ENCODE peak calls at places on chromosomes 1 and 21, in four cellular contexts. T, O, G and B are unnamed samples.

GRCh38 chr1:159908255-159908905 is 8.4 kb upstream of the CFAP45 start:
- DNase-seq in T (no peak), O (no peak), G (no peak), B (no peak)

GRCh38 chr1:211925016-211925415 is 94.5 kb upstream of the LPGAT1 start:
- DNase-seq in T (no peak), O (no peak), G (peak), B (peak)

GRCh38 chr1:34425785-34426184 is 249.1 kb downstream of the C1orf94 start:
- DNase-seq in T (no peak), O (no peak), G (no peak), B (no peak)

GRCh38 chr1:156900019-156900718 is 6.7 kb downstream of the PEAR1 start:
- DNase-seq in T (no peak), O (no peak), G (peak), B (no peak)

GRCh38 chr1:83816836-83817235 is 182.1 kb downstream of the TTLL7 start:
- DNase-seq in T (no peak), O (no peak), G (no peak), B (no peak)

GRCh38 chr1:208202333-208202987 is 41.7 kb downstream of the PLXNA2 start:
- DNase-seq in T (no peak), O (no peak), G (no peak), B (no peak)

GRCh38 chr1:107766533-107766932 is 198.4 kb downstream of the VAV3 start:
- DNase-seq in T (no peak), O (no peak), G (no peak), B (no peak)

GRCh38 chr1:64072089-64072835 is 131.2 kb upstream of the UBE2U start:
- DNase-seq in T (no peak), O (no peak), G (no peak), B (no peak)

GRCh38 chr21:24693779-24694178 is 913.5 kb downstream of the MRPL39 start:
- DNase-seq in T (no peak), O (no peak), G (no peak), B (no peak)

GRCh38 chr1:44810101-44810761 is 1.9 kb downstream of the BTBD19 start:
- DNase-seq in T (no peak), O (no peak), G (no peak), B (no peak)
- TF ChIP-seq FOXJ3 in T (no peak), O (no peak), G (no peak), B (no peak)

GRCh38 chr1:56301791-56302190 is 277.6 kb downstream of the PLPP3 start:
- DNase-seq in T (no peak), O (no peak), G (no peak), B (no peak)
- TF ChIP-seq FOXJ3 in T (no peak), O (no peak), G (no peak), B (no peak)

GRCh38 chr1:89790592-89790991 is 30.2 kb upstream of the LRRC8D start:
- DNase-seq in T (no peak), O (no peak), G (no peak), B (no peak)

GRCh38 chr1:89781494-89782126 is 39.2 kb upstream of the LRRC8D start:
- DNase-seq in T (no peak), O (no peak), G (no peak), B (no peak)

GRCh38 chr1:89791064-89791721 is 29.6 kb upstream of the LRRC8D start:
- DNase-seq in T (no peak), O (no peak), G (no peak), B (no peak)

GRCh38 chr1:89780721-89781120 is 40.1 kb upstream of the LRRC8D start:
- DNase-seq in T (peak), O (peak), G (peak), B (no peak)

GRCh38 chr1:89786628-89787214 is 34.1 kb upstream of the LRRC8D start:
- DNase-seq in T (no peak), O (no peak), G (peak), B (no peak)
- TF ChIP-seq FOXJ3 in T (no peak), O (no peak), G (no peak), B (no peak)

DNA sequence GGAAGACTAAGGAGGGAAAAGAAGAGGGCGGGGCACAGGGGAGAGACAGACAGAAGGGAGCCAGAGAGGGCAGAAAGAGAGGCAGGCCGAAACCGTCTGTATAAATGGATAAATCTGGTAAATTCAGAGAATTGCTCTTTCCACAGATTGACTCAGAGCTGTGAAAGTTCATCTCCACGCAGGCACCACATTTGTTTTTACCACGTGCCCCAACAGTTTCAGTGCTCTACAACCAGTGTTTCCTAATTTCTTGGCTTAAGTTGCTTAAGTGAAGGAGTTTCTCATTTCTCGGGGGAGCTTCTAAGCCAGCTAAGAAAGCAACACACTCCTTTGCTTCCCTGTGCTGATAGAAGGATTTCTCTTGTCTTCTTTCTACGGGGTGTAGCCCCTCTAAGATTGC is 87.1 kb downstream of the ENAH start:
- DNase-seq in T (no peak), O (no peak), G (no peak), B (no peak)
- TF ChIP-seq FOXJ3 in T (no peak), O (no peak), G (no peak), B (no peak)

DNA sequence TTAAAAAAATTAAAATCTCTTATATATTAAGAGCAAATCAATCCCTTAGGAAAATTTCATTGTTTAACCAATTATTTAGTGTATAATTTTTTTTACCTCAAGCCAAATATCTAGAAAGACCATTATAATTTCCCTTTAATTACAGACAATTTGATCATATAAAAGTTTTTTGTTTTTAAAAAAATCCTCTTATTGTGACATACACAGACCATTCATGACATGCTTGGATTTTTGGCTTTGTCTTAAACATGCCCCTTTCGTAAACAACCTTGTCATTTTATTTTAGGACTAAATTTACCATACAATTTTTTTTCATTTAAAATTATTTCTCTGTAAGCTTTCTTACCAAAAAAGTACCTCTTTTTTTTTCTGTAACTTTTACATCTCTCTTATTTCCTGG is 14.2 kb upstream of the CYP4B1 start:
- DNase-seq in T (no peak), O (no peak), G (no peak), B (no peak)
- TF ChIP-seq FOXJ3 in T (no peak), O (no peak), G (no peak), B (no peak)

GRCh38 chr1:204623894-204624361 is 61.6 kb downstream of the LRRN2 start:
- DNase-seq in T (peak), O (peak), G (peak), B (peak)
- TF ChIP-seq FOXJ3 in T (no peak), O (no peak), G (no peak), B (no peak)

GRCh38 chr21:36908260-36908908 is 58.1 kb downstream of the HLCS start:
- DNase-seq in T (no peak), O (no peak), G (no peak), B (no peak)
- TF ChIP-seq FOXJ3 in T (no peak), O (no peak), G (no peak), B (no peak)

GRCh38 chr21:32088471-32088870 is 190.4 kb downstream of the MIS18A start:
- DNase-seq in T (no peak), O (no peak), G (no peak), B (no peak)

GRCh38 chr21:32087452-32087851 is 191.4 kb downstream of the MIS18A start:
- DNase-seq in T (no peak), O (no peak), G (no peak), B (no peak)

GRCh38 chr21:32083175-32083574 is 195.7 kb downstream of the MIS18A start:
- DNase-seq in T (peak), O (no peak), G (no peak), B (no peak)
- TF ChIP-seq FOXJ3 in T (no peak), O (no peak), G (no peak), B (no peak)

DNA sequence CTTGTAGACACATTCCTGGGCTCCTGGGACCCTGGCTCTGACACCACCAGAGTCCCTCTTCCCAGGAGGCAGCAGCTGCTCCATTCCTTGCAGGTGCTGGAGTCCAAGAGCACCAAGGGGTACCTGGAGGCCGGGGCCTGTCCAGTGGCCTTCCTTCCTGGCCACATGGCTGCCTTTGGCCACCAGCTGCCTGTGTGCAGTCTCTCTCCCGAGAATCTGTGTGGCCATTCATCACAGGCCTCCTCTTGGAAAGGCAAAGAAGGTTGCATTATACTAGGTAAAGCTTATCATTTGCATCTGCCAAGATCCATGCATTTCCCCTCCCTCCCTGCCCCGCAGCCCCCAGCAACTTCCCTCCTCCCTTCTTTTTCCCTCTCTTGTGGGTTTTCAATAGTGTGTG is 48.9 kb upstream of the OLIG2 start:
- DNase-seq in T (no peak), O (no peak), G (no peak), B (no peak)
- TF ChIP-seq FOXJ3 in T (no peak), O (no peak), G (no peak), B (no peak)

GRCh38 chr1:116125761-116126160 is 14.6 kb downstream of the MAB21L3 start:
- DNase-seq in T (peak), O (no peak), G (no peak), B (no peak)
- TF ChIP-seq FOXJ3 in T (no peak), O (no peak), G (no peak), B (no peak)